ENCODE peak calls at places on chromosomes 1 and 21, in four cellular contexts. One of them, this sample, is unnamed.

GRCh38 chr1:37315236-37315870 is 159.0 kb upstream of the ZC3H12A start:
- DNase-seq in psoas muscle: no peak
- DNase-seq in CD4-positive, CD25-positive, alpha-beta regulatory T cell: no peak
- DNase-seq in aorta: no peak
- DNase-seq in this sample: no peak

GRCh38 chr21:43364851-43365424 is 62.0 kb downstream of the SIK1 start:
- DNase-seq in psoas muscle: no peak
- DNase-seq in CD4-positive, CD25-positive, alpha-beta regulatory T cell: no peak
- DNase-seq in aorta: no peak
- DNase-seq in this sample: no peak

GRCh38 chr1:24117722-24118409 is 5.9 kb upstream of the MYOM3 start:
- DNase-seq in CD4-positive, CD25-positive, alpha-beta regulatory T cell: no peak
- DNase-seq in psoas muscle: peak; percentile 38
- DNase-seq in aorta: peak; percentile 68
- DNase-seq in this sample: no peak

GRCh38 chr1:32538887-32539583 is at the start of gene ZBTB8A:
- DNase-seq in CD4-positive, CD25-positive, alpha-beta regulatory T cell: no peak
- DNase-seq in aorta: peak; percentile 77
- DNase-seq in psoas muscle: peak; percentile 65
- DNase-seq in this sample: peak; percentile 52

GRCh38 chr1:35031103-35031452 is 667 bp downstream of the ZMYM6 start:
- DNase-seq in aorta: no peak
- DNase-seq in psoas muscle: peak; percentile 51
- DNase-seq in CD4-positive, CD25-positive, alpha-beta regulatory T cell: no peak
- DNase-seq in this sample: no peak

GRCh38 chr1:13766906-13767564 is 67.0 kb downstream of the PRDM2 start:
- DNase-seq in aorta: no peak
- DNase-seq in psoas muscle: no peak
- DNase-seq in CD4-positive, CD25-positive, alpha-beta regulatory T cell: no peak
- DNase-seq in this sample: no peak

GRCh38 chr1:93304716-93305138 is 41.0 kb upstream of the DR1 start:
- DNase-seq in aorta: no peak
- DNase-seq in CD4-positive, CD25-positive, alpha-beta regulatory T cell: peak; percentile 30
- DNase-seq in psoas muscle: no peak
- DNase-seq in this sample: peak; percentile 47

GRCh38 chr1:212980123-212980800 is 29.9 kb downstream of the VASH2 start:
- DNase-seq in CD4-positive, CD25-positive, alpha-beta regulatory T cell: no peak
- DNase-seq in psoas muscle: no peak
- DNase-seq in aorta: no peak
- DNase-seq in this sample: no peak

GRCh38 chr1:179867493-179868330 is 9.9 kb downstream of the TOR1AIP2 start:
- DNase-seq in aorta: no peak
- DNase-seq in CD4-positive, CD25-positive, alpha-beta regulatory T cell: peak; percentile 26
- DNase-seq in psoas muscle: no peak
- DNase-seq in this sample: no peak

GRCh38 chr21:34944015-34944755 is 104.9 kb downstream of the RUNX1 start:
- DNase-seq in psoas muscle: no peak
- DNase-seq in CD4-positive, CD25-positive, alpha-beta regulatory T cell: no peak
- DNase-seq in aorta: no peak
- DNase-seq in this sample: no peak

GRCh38 chr21:44850905-44851657 is 22.4 kb downstream of the PTTG1IP start:
- DNase-seq in aorta: peak; percentile 42
- DNase-seq in psoas muscle: peak; percentile 48
- DNase-seq in CD4-positive, CD25-positive, alpha-beta regulatory T cell: no peak
- DNase-seq in this sample: no peak

GRCh38 chr1:202291961-202292712 is 49.6 kb downstream of the UBE2T start:
- DNase-seq in aorta: no peak
- DNase-seq in CD4-positive, CD25-positive, alpha-beta regulatory T cell: no peak
- DNase-seq in psoas muscle: no peak
- DNase-seq in this sample: no peak

GRCh38 chr1:204528241-204528640 is 12.0 kb downstream of the MDM4 start:
- DNase-seq in aorta: no peak
- DNase-seq in CD4-positive, CD25-positive, alpha-beta regulatory T cell: no peak
- DNase-seq in psoas muscle: peak; percentile 78
- DNase-seq in this sample: no peak

GRCh38 chr1:31932491-31933316 is 5.5 kb downstream of the PTP4A2 start:
- DNase-seq in CD4-positive, CD25-positive, alpha-beta regulatory T cell: no peak
- DNase-seq in psoas muscle: no peak
- DNase-seq in aorta: no peak
- DNase-seq in this sample: no peak

GRCh38 chr1:221845650-221846371 is 103.9 kb upstream of the DUSP10 start:
- DNase-seq in aorta: no peak
- DNase-seq in psoas muscle: no peak
- DNase-seq in CD4-positive, CD25-positive, alpha-beta regulatory T cell: no peak
- DNase-seq in this sample: no peak

GRCh38 chr1:51241119-51241518 is 5.0 kb downstream of the RNF11 start:
- DNase-seq in psoas muscle: no peak
- DNase-seq in CD4-positive, CD25-positive, alpha-beta regulatory T cell: no peak
- DNase-seq in aorta: no peak
- DNase-seq in this sample: no peak

GRCh38 chr1:89608627-89609338 is 24.1 kb upstream of the LRRC8C start:
- DNase-seq in CD4-positive, CD25-positive, alpha-beta regulatory T cell: peak; percentile 34
- DNase-seq in aorta: no peak
- DNase-seq in psoas muscle: peak; percentile 43
- DNase-seq in this sample: no peak

GRCh38 chr1:21904725-21905520 is 32.2 kb downstream of the HSPG2 start:
- DNase-seq in CD4-positive, CD25-positive, alpha-beta regulatory T cell: no peak
- DNase-seq in aorta: peak; percentile 84
- DNase-seq in psoas muscle: peak; percentile 81
- DNase-seq in this sample: no peak

GRCh38 chr1:228544921-228545591 is 57.9 kb downstream of the RNF187 start:
- DNase-seq in CD4-positive, CD25-positive, alpha-beta regulatory T cell: no peak
- DNase-seq in aorta: no peak
- DNase-seq in psoas muscle: no peak
- DNase-seq in this sample: no peak
- H3K9me3 ChIP-seq in CD4-positive, CD25-positive, alpha-beta regulatory T cell: no peaks in the 10 kb centered on the region
- H3K9me3 ChIP-seq in aorta: no peaks in the 10 kb centered on the region
- H3K9me3 ChIP-seq in psoas muscle: no peaks in the 10 kb centered on the region
- H3K9me3 ChIP-seq in this sample: no peaks in the 10 kb centered on the region

DNA sequence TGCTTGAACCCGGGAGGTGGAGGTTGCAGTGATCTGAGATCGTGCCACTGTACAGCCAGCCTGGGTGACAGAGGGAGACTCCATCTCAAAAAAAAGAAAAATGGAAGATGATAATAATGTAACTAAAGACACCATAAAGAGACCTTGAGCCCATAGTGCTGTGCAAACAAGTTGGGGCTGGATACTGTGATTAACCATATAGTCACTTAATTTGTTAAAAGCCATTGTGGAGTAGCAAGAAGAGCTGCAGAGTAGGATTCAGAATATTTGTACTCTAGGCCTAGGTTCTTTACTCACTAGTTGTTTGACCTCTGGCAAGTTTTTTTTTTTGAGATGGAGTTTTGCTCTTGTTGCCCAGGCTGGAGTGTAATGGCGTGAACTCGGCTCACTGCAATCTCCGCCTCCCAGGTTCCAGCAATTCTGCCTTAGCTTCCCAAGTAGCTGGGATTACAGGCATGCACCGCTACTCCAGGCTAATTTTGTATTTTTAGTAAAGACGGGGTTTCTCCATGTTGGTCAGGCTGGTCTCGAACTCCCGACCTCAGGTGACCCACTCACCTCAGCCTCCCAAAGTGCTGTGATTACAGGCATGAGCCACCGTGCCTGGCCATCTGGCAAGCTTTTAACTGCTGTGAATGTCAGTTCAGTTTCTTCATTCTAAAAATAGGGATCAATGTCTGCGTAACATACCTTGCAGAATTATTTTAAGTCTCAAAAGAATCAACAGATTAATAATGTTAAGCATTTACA is 12.8 kb downstream of the CAP1 start:
- DNase-seq in CD4-positive, CD25-positive, alpha-beta regulatory T cell: no peak
- DNase-seq in psoas muscle: no peak
- DNase-seq in aorta: no peak
- DNase-seq in this sample: no peak
- H3K36me3 ChIP-seq in CD4-positive, CD25-positive, alpha-beta regulatory T cell: peaks cover 51% of the 10 kb centered on the region
- H3K36me3 ChIP-seq in psoas muscle: peaks cover 8% of the 10 kb centered on the region
- H3K36me3 ChIP-seq in aorta: no peaks in the 10 kb centered on the region
- H3K36me3 ChIP-seq in this sample: peaks cover 5% of the 10 kb centered on the region

DNA sequence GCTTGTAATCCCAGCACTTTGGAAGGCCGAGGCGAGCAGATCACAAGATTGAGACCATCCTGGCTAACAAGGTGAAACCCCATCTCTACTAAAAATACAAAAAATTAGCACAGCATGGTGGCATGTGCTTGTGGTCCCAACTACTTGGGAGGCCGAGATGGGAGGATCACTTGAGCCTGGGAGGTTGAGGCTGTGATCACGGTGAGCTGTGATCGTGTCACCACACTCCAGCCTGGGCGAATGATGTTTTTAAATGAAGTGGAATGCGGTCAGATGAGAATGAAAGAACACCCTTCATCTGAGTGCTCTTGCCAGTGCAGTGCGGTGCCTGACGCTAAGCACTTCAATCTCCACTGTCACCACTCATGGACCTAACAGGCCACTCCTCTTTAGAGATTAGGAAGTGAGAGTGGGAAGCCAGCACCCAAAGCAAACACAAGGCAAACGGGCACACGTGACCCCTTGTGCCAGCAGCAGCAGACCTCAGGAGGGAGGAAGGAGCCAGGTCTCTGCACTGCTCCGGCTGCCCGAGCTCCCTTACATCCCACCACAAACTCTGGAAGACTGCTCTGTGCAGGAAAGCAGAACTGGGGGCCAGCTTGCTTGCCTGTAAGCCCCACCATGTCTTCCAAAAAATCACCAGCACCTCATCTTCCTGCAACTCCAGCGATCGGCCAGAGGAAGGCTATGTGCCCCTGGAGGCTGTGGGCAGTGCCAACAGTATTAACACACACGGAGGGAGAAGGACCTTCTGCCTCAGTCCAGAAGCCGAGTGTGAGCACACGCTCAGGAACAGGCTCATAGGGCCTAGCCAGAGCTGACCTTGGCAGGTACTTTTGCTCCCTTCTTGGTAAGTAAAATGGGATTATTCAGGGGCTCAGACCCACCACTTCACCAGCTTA is 9.7 kb downstream of the CTNNBIP1 start:
- DNase-seq in CD4-positive, CD25-positive, alpha-beta regulatory T cell: no peak
- DNase-seq in aorta: peak; percentile 82
- DNase-seq in psoas muscle: no peak
- DNase-seq in this sample: no peak
- H3K4me3 ChIP-seq in CD4-positive, CD25-positive, alpha-beta regulatory T cell: no peak overlapping the region
- H3K4me3 ChIP-seq in aorta: no peak overlapping the region
- H3K4me3 ChIP-seq in psoas muscle: peak overlapping the region; percentile 28
- H3K4me3 ChIP-seq in this sample: no peak overlapping the region

GRCh38 chr1:49183489-49183888 is 406.8 kb upstream of the BEND5 start:
- DNase-seq in CD4-positive, CD25-positive, alpha-beta regulatory T cell: no peak
- DNase-seq in aorta: no peak
- DNase-seq in psoas muscle: no peak
- DNase-seq in this sample: no peak

GRCh38 chr1:49185455-49185980 is 408.8 kb upstream of the BEND5 start:
- DNase-seq in psoas muscle: no peak
- DNase-seq in aorta: no peak
- DNase-seq in CD4-positive, CD25-positive, alpha-beta regulatory T cell: no peak
- DNase-seq in this sample: no peak

DNA sequence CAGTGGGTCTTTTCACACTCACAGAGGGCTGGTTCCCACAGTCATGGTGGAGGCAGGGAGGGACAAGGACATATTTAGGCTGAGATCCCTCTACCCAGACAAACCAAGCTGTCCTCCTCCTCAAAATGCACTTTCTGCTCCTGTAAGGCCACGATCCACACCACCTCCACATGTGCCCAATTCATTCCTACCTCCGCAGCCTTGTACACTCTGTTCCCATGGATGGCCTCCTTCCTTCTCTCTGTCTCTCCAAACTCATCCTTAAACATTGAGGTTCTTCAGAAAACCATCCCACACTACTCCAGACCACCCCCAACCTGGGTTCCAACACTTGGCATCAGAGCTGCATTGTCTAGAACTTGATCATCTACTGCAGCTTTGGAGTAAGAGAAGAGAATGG is 404.3 kb upstream of the BEND5 start:
- DNase-seq in psoas muscle: no peak
- DNase-seq in aorta: no peak
- DNase-seq in CD4-positive, CD25-positive, alpha-beta regulatory T cell: no peak
- DNase-seq in this sample: no peak
- H3K9me3 ChIP-seq in psoas muscle: no peaks in the 10 kb centered on the region
- H3K9me3 ChIP-seq in aorta: no peaks in the 10 kb centered on the region
- H3K9me3 ChIP-seq in CD4-positive, CD25-positive, alpha-beta regulatory T cell: no peaks in the 10 kb centered on the region
- H3K9me3 ChIP-seq in this sample: no peaks in the 10 kb centered on the region

DNA sequence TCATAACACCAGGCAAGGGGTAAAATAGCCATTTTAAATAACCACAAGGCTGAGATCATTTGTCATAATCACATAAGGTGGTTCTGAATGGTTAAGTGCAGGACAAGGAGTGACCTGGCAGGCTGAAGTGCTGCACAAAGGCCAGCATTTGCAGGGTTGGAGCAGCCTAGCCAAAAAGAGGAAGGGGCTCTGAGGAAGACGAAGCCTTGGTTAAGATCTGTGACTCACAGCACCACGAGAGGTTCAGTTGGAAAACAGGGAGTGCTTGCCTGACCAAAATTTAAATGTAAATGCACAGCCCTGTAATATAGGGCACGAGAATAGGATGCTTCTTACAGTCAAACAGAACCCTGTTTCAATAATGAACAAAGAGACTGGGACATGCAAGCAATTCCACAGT is 12.1 kb downstream of the ATP5PF start:
- DNase-seq in CD4-positive, CD25-positive, alpha-beta regulatory T cell: no peak
- DNase-seq in psoas muscle: no peak
- DNase-seq in aorta: no peak
- DNase-seq in this sample: no peak
- H3K36me3 ChIP-seq in CD4-positive, CD25-positive, alpha-beta regulatory T cell: peaks cover 58% of the 10 kb centered on the region
- H3K36me3 ChIP-seq in psoas muscle: peaks cover 73% of the 10 kb centered on the region
- H3K36me3 ChIP-seq in aorta: peaks cover 6% of the 10 kb centered on the region
- H3K36me3 ChIP-seq in this sample: peaks cover 61% of the 10 kb centered on the region